ENCODE peak calls at places on chromosomes 3 and 15, in five cellular contexts. A is suprapubic skin, B is sigmoid colon, J is stomach, Z is A549. G is an unnamed sample.

GRCh38 chr3:48845170-48845569 is 2.5 kb downstream of the PRKAR2A start:
- DNase-seq in Z (no peak), B (no peak), A (no peak), J (no peak), G (no peak)

GRCh38 chr15:39835550-39835949 is 52.9 kb upstream of the FSIP1 start:
- DNase-seq in A (no peak), B (no peak), Z (no peak), J (no peak), G (no peak)

GRCh38 chr3:43692085-43692484 is 1.3 kb downstream of the ABHD5 start:
- DNase-seq in J (no peak), B (no peak), A (no peak), Z (no peak), G (no peak)

GRCh38 chr3:188720636-188721035 is 451.1 kb upstream of the TPRG1 start:
- DNase-seq in A (no peak), Z (peak; percentile 6), J (no peak), B (no peak), G (no peak)

GRCh38 chr3:120393761-120394160 is 44.6 kb upstream of the LRRC58 start:
- DNase-seq in Z (no peak), J (no peak), B (no peak), A (no peak), G (no peak)

GRCh38 chr3:134646086-134646485 is 4.7 kb downstream of the KY start:
- DNase-seq in Z (no peak), A (no peak), J (no peak), B (no peak), G (no peak)

GRCh38 chr3:126911162-126912026 is 71.5 kb upstream of the PLXNA1 start:
- DNase-seq in A (peak; percentile 72), B (no peak), Z (peak; percentile 43), J (peak; percentile 37), G (peak; percentile 70)

GRCh38 chr3:83934208-83935150 is 1024.3 kb upstream of the CADM2 start:
- DNase-seq in B (no peak), J (no peak), A (no peak), Z (no peak), G (no peak)

GRCh38 chr15:64683378-64683777 is 92.0 kb downstream of the RBPMS2 start:
- DNase-seq in A (no peak), J (no peak), Z (no peak), B (no peak), G (no peak)

GRCh38 chr3:36060950-36061349 is 319.4 kb upstream of the STAC start:
- DNase-seq in Z (peak; percentile 1), A (no peak), B (no peak), J (no peak), G (no peak)

GRCh38 chr3:101898752-101899169 is 49.4 kb downstream of the NFKBIZ start:
- DNase-seq in B (no peak), A (no peak), J (no peak), Z (no peak), G (no peak)

GRCh38 chr3:63964287-63965073 is 52.3 kb upstream of the SCAANT1 start:
- DNase-seq in Z (no peak), J (no peak), A (no peak), B (no peak), G (no peak)

DNA sequence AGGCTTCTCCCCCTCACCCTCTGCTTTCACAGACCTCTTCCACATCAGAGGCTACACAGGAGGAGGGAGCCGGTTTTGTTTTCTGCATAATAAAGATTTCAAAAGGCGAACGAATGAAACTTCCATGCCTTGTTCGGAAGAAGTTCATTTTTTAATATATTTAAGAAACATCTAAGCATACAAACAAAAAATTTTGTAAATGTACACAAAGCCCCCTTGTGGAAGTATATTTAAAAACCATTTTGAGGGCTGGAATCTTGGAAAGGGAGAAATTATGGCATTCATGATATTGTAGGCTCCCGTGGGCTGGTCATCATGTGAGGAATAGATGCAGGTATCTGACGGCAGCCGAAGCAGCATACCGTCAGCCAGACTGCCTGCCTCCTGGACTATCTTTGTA is 90.4 kb downstream of the MECOM start:
- DNase-seq in A (no peak), B (no peak), Z (no peak), J (no peak), G (no peak)
- TF ChIP-seq CTCF in A (no peak), B (no peak), Z (peak; percentile 9), J (no peak), G (no peak)

GRCh38 chr3:114850913-114851312 is 296.2 kb downstream of the ZBTB20 start:
- DNase-seq in A (no peak), Z (no peak), J (no peak), B (no peak), G (no peak)

GRCh38 chr3:114855839-114856238 is 291.2 kb downstream of the ZBTB20 start:
- DNase-seq in A (no peak), J (no peak), Z (no peak), B (no peak), G (no peak)

GRCh38 chr3:114848643-114849350 is 298.3 kb downstream of the ZBTB20 start:
- DNase-seq in B (no peak), A (no peak), Z (no peak), J (no peak), G (no peak)

GRCh38 chr3:114856867-114857266 is 290.2 kb downstream of the ZBTB20 start:
- DNase-seq in B (no peak), Z (no peak), A (no peak), J (no peak), G (no peak)

GRCh38 chr3:114852974-114853373 is 294.1 kb downstream of the ZBTB20 start:
- DNase-seq in B (no peak), J (no peak), A (no peak), Z (no peak), G (no peak)
- H3K4me1 ChIP-seq in B (no peaks in the 10 kb centered on the region), J (peaks cover 37% of the 10 kb centered on the region), A (peaks cover 6% of the 10 kb centered on the region), Z (no peaks in the 10 kb centered on the region), G (no peaks in the 10 kb centered on the region)

DNA sequence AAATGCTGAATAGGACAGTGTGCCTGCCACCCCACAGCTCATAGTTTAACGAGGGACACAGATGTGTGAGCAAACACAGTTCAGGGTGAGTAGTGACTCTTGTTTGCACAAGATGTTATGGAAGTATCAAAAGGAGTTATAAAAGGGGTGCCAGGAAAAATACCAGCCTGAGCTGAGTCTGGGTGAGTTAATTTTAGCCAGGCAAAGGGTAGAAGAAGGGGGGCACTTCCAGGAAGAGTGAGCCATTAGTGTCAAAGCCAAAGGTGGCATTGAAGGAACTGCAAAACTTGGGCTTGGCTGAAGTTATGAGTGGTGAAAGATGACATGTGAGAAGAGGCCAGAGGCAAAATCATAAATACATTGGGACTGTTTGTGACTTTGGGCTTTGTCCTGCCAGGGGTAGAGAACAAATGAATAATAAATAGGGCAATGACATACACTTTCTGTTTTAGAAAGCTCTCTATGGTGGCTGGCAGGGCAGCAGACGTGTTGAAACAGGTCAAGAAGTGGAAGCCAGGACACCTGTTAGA is 1.9 kb upstream of the SPPL2A start:
- DNase-seq in B (no peak), Z (no peak), A (no peak), J (no peak), G (peak; percentile 37)
- TF ChIP-seq EP300 in B (no peak), Z (no peak), A (no peak), J (no peak), G (no peak)

GRCh38 chr3:149527531-149528343 is 53.2 kb downstream of the TM4SF4 start:
- DNase-seq in Z (peak; percentile 39), J (no peak), A (no peak), B (no peak), G (peak; percentile 67)
- TF ChIP-seq CTCF in Z (peak; percentile 51), J (no peak), A (no peak), B (no peak), G (peak; percentile 48)

DNA sequence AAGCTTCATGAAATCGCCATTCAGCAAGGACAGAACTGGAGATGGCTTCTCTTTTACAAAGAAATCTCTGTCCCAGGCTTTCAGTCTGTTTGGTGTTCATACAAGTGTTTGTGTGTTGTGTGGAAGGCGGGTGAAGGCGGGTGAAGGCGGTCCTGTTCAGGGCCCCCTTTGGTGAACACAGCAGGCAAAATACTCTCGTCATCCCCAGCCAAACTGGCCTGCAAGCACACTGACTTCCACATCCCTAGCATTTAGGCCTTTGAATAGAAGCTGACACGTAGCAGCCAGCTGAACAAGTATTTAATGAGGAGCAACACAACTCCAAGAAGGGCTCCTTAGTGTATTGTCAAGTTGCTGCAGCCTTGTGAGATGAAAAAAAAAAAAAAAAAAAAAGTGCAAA is 74.4 kb downstream of the TGFBR2 start:
- DNase-seq in Z (no peak), J (no peak), B (peak; percentile 81), A (no peak), G (no peak)
- H3K4me1 ChIP-seq in Z (peaks cover 41% of the 10 kb centered on the region), J (peaks cover 76% of the 10 kb centered on the region), B (no peaks in the 10 kb centered on the region), A (peaks cover 39% of the 10 kb centered on the region), G (peaks cover 62% of the 10 kb centered on the region)

GRCh38 chr3:183553263-183554026 is 2.1 kb downstream of the KLHL6 start:
- DNase-seq in Z (no peak), B (no peak), A (no peak), J (no peak), G (no peak)

GRCh38 chr3:183551930-183552329 is 3.6 kb downstream of the KLHL6 start:
- DNase-seq in Z (no peak), J (no peak), B (no peak), A (no peak), G (no peak)

GRCh38 chr3:183554377-183554776 is 1.1 kb downstream of the KLHL6 start:
- DNase-seq in A (no peak), B (no peak), Z (no peak), J (no peak), G (no peak)

GRCh38 chr3:183560607-183561006 is 5.1 kb upstream of the KLHL6 start:
- DNase-seq in A (no peak), J (no peak), B (no peak), Z (no peak), G (peak; percentile 52)

DNA sequence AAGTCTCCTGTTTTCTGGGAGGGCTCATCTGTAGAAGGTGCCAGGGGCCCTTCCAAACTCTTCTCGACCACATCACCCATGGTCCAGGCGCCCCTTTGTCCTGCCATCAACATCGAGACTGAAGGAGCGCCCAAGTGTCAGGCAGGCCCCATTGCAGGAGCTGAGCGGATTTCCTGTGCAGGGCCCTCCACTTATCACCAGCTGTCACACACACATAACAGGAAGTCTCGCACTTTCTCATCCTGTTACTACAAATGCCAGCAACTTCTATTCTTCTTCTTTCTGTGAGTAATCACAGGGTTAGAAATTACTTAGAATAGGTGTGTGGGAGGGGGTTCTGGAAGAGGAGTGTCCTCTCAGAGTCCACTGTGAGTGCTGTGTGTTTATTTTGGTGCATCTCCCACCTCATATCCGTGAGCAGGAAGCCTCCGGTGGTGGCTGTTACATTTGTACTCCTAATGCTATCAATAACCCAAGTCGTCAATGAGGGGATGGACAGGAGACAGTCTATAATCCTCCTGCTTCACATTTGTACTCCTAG is at the start of gene KLHL6:
- DNase-seq in Z (no peak), A (no peak), J (peak; percentile 40), B (no peak), G (no peak)
- TF ChIP-seq EP300 in Z (no peak), A (no peak), J (no peak), B (no peak), G (peak; percentile 73)